ENCODE peak calls at places on chromosome 17, in four cellular contexts. S is HL-60, H is M059J, U is WTC11. K is an unnamed sample.

GRCh38 chr17:50177983-50178834 is 12.4 kb downstream of the SGCA start:
- DNase-seq in S (peak), H (peak), U (peak), K (no peak)

GRCh38 chr17:62869885-62870580 is 61.9 kb upstream of the MARCHF10 start:
- DNase-seq in S (no peak), H (peak), U (peak), K (no peak)

GRCh38 chr17:18005496-18005895 is 32.8 kb downstream of the DRC3 start:
- DNase-seq in S (no peak), H (peak), U (no peak), K (no peak)

GRCh38 chr17:56038136-56038535 is 115.1 kb upstream of the ANKFN1 start:
- DNase-seq in S (no peak), H (no peak), U (no peak), K (no peak)

GRCh38 chr17:68101992-68102758 is 66.6 kb downstream of the KPNA2 start:
- DNase-seq in S (no peak), H (peak), U (no peak), K (no peak)

GRCh38 chr17:78735832-78736525 is 46.1 kb downstream of the CYTH1 start:
- DNase-seq in S (no peak), H (peak), U (no peak), K (no peak)

GRCh38 chr17:64002658-64003525 is 4.7 kb downstream of the PRR29 start:
- DNase-seq in S (no peak), H (no peak), U (no peak), K (no peak)

GRCh38 chr17:49567871-49568694 is 7.6 kb upstream of the NXPH3 start:
- DNase-seq in S (no peak), H (peak), U (peak), K (peak)

GRCh38 chr17:39618956-39619785 is 7.6 kb upstream of the PPP1R1B start:
- DNase-seq in S (no peak), H (no peak), U (no peak), K (no peak)

GRCh38 chr17:73365934-73366623 is 54.3 kb upstream of the CDC42EP4 start:
- DNase-seq in S (no peak), H (no peak), U (no peak), K (no peak)

GRCh38 chr17:382644-383533 is 30.3 kb upstream of the RPH3AL start:
- DNase-seq in S (no peak), H (peak), U (peak), K (no peak)

GRCh38 chr17:78082988-78083387 is 45.6 kb downstream of the TMC6 start:
- DNase-seq in S (no peak), H (no peak), U (no peak), K (no peak)

GRCh38 chr17:67884766-67885165 is 59.5 kb downstream of the BPTF start:
- DNase-seq in S (no peak), H (no peak), U (no peak), K (no peak)

GRCh38 chr17:15886221-15886620 is 58.7 kb upstream of the ADORA2B start:
- DNase-seq in S (no peak), H (no peak), U (no peak), K (no peak)

GRCh38 chr17:77869665-77870132 is 88.8 kb upstream of the TNRC6C start:
- DNase-seq in S (peak), H (no peak), U (no peak), K (no peak)

GRCh38 chr17:41784207-41784744 is 2.2 kb downstream of the JUP start:
- DNase-seq in S (peak), H (peak), U (peak), K (peak)

GRCh38 chr17:39631403-39631802 is 4.7 kb downstream of the PPP1R1B start:
- DNase-seq in S (no peak), H (no peak), U (peak), K (no peak)

GRCh38 chr17:48747445-48748363 is 19.2 kb upstream of the HOXB13 start:
- DNase-seq in S (no peak), H (no peak), U (peak), K (no peak)

GRCh38 chr17:70597774-70598173 is 428.4 kb downstream of the KCNJ2 start:
- DNase-seq in S (no peak), H (no peak), U (no peak), K (no peak)

GRCh38 chr17:28416703-28417311 is 10.8 kb upstream of the SLC46A1 start:
- DNase-seq in S (peak), H (peak), U (peak), K (no peak)

GRCh38 chr17:82041139-82041814 is 3.8 kb upstream of the DCXR start:
- DNase-seq in S (no peak), H (peak), U (no peak), K (no peak)

GRCh38 chr17:17493249-17493985 is 2.8 kb downstream of the RASD1 start:
- DNase-seq in S (no peak), H (peak), U (no peak), K (no peak)

GRCh38 chr17:63439682-63440081 is 6.4 kb downstream of the CYB561 start:
- DNase-seq in S (no peak), H (peak), U (no peak), K (no peak)

GRCh38 chr17:37507108-37507507 is 17.4 kb downstream of the DUSP14 start:
- DNase-seq in S (no peak), H (no peak), U (no peak), K (no peak)

GRCh38 chr17:74212262-74212912 is 984 bp upstream of the TTYH2 start:
- DNase-seq in S (no peak), H (no peak), U (peak), K (no peak)

GRCh38 chr17:62580947-62581346 is 46.5 kb upstream of the MRC2 start:
- DNase-seq in S (no peak), H (no peak), U (no peak), K (no peak)

GRCh38 chr17:67980456-67980855 is 15.8 kb downstream of the C17orf58 start:
- DNase-seq in S (no peak), H (peak), U (no peak), K (no peak)

GRCh38 chr17:77400445-77400870 is 259.7 kb downstream of the SEC14L1 start:
- DNase-seq in S (peak), H (no peak), U (peak), K (no peak)

GRCh38 chr17:42266462-42266861 is 9.7 kb downstream of the STAT5B start:
- DNase-seq in S (no peak), H (no peak), U (no peak), K (no peak)

GRCh38 chr17:28657756-28658155 is 4.0 kb downstream of the SDF2 start:
- DNase-seq in S (no peak), H (peak), U (no peak), K (no peak)

GRCh38 chr17:3695723-3696411 is at the start of gene P2RX5:
- DNase-seq in S (peak), H (no peak), U (peak), K (peak)

GRCh38 chr17:29958947-29959657 is 17.7 kb downstream of the EFCAB5 start:
- DNase-seq in S (no peak), H (peak), U (no peak), K (no peak)

GRCh38 chr17:38869647-38870258 is at the start of gene LASP1:
- DNase-seq in S (peak), H (peak), U (peak), K (peak)

GRCh38 chr17:38511126-38512108 is 83.2 kb downstream of the ARHGAP23 start:
- DNase-seq in S (no peak), H (peak), U (no peak), K (no peak)

GRCh38 chr17:39634384-39634871 is 2.5 kb upstream of the STARD3 start:
- DNase-seq in S (no peak), H (peak), U (no peak), K (no peak)

GRCh38 chr17:27471321-27472269 is 15.3 kb downstream of the KSR1 start:
- DNase-seq in S (no peak), H (peak), U (no peak), K (no peak)

GRCh38 chr17:70074236-70074830 is 692 bp upstream of the KCNJ16 start:
- DNase-seq in S (no peak), H (no peak), U (no peak), K (no peak)

GRCh38 chr17:43740541-43740940 is 18.1 kb downstream of the SOST start:
- DNase-seq in S (no peak), H (peak), U (no peak), K (no peak)

GRCh38 chr17:65684631-65685030 is 123.2 kb upstream of the AXIN2 start:
- DNase-seq in S (no peak), H (peak), U (no peak), K (no peak)

K was measured in GF-D8.